ENCODE peak calls at places on chromosomes 4 and X, in seven cellular contexts. One of them, this sample, is unnamed.
A peak's percentile ranks its signal among the peaks of the same experiment; 100 is the strongest.

GRCh38 chr4:170591076-170591475 is 501.3 kb upstream of the AADAT start:
- DNase-seq in fibroblast of gingiva: no peak
- DNase-seq in fibroblast of lung: no peak
- DNase-seq in A549: no peak
- DNase-seq in stimulated activated effector memory CD8-positive, alpha-beta T cell treated with anti-CD3 and anti-CD28 coated beads, Interleukin-12 subunit alpha, Interleukin-12 subunit beta, amount 100 ng/mL, for 72 hours: no peak
- DNase-seq in naive thymus-derived CD8-positive, alpha-beta T cell: no peak
- DNase-seq in NCI-H1417: no peak
- DNase-seq in this sample: no peak

GRCh38 chrX:112851806-112852205 is 11.2 kb upstream of the AMOT start:
- DNase-seq in fibroblast of gingiva: peak; percentile 71
- DNase-seq in fibroblast of lung: peak; percentile 47
- DNase-seq in A549: no peak
- DNase-seq in stimulated activated effector memory CD8-positive, alpha-beta T cell treated with anti-CD3 and anti-CD28 coated beads, Interleukin-12 subunit alpha, Interleukin-12 subunit beta, amount 100 ng/mL, for 72 hours: no peak
- DNase-seq in naive thymus-derived CD8-positive, alpha-beta T cell: no peak
- DNase-seq in NCI-H1417: peak; percentile 23
- DNase-seq in this sample: no peak

GRCh38 chr4:101232074-101232776 is 115.1 kb downstream of the PPP3CA start:
- DNase-seq in fibroblast of gingiva: peak; percentile 84
- DNase-seq in fibroblast of lung: peak; percentile 83
- DNase-seq in A549: peak; percentile 67
- DNase-seq in stimulated activated effector memory CD8-positive, alpha-beta T cell treated with anti-CD3 and anti-CD28 coated beads, Interleukin-12 subunit alpha, Interleukin-12 subunit beta, amount 100 ng/mL, for 72 hours: no peak
- DNase-seq in naive thymus-derived CD8-positive, alpha-beta T cell: no peak
- DNase-seq in NCI-H1417: no peak
- DNase-seq in this sample: peak; percentile 48

GRCh38 chr4:1400191-1400805 is 5.9 kb downstream of the NKX1-1 start:
- DNase-seq in fibroblast of gingiva: no peak
- DNase-seq in fibroblast of lung: no peak
- DNase-seq in A549: no peak
- DNase-seq in stimulated activated effector memory CD8-positive, alpha-beta T cell treated with anti-CD3 and anti-CD28 coated beads, Interleukin-12 subunit alpha, Interleukin-12 subunit beta, amount 100 ng/mL, for 72 hours: no peak
- DNase-seq in naive thymus-derived CD8-positive, alpha-beta T cell: no peak
- DNase-seq in NCI-H1417: no peak
- DNase-seq in this sample: no peak

GRCh38 chrX:133985164-133986007 is at the start of gene GPC3:
- DNase-seq in fibroblast of gingiva: no peak
- DNase-seq in fibroblast of lung: peak; percentile 33
- DNase-seq in A549: peak; percentile 16
- DNase-seq in stimulated activated effector memory CD8-positive, alpha-beta T cell treated with anti-CD3 and anti-CD28 coated beads, Interleukin-12 subunit alpha, Interleukin-12 subunit beta, amount 100 ng/mL, for 72 hours: no peak
- DNase-seq in naive thymus-derived CD8-positive, alpha-beta T cell: peak; percentile 16
- DNase-seq in NCI-H1417: peak; percentile 9
- DNase-seq in this sample: peak; percentile 21

GRCh38 chrX:103954259-103954658 is 8.2 kb upstream of the TMSB15B start:
- DNase-seq in fibroblast of gingiva: no peak
- DNase-seq in fibroblast of lung: no peak
- DNase-seq in A549: no peak
- DNase-seq in stimulated activated effector memory CD8-positive, alpha-beta T cell treated with anti-CD3 and anti-CD28 coated beads, Interleukin-12 subunit alpha, Interleukin-12 subunit beta, amount 100 ng/mL, for 72 hours: no peak
- DNase-seq in naive thymus-derived CD8-positive, alpha-beta T cell: no peak
- DNase-seq in NCI-H1417: no peak
- DNase-seq in this sample: no peak

GRCh38 chrX:132044953-132045352 is 21.9 kb downstream of the STK26 start:
- DNase-seq in fibroblast of gingiva: no peak
- DNase-seq in fibroblast of lung: no peak
- DNase-seq in A549: no peak
- DNase-seq in stimulated activated effector memory CD8-positive, alpha-beta T cell treated with anti-CD3 and anti-CD28 coated beads, Interleukin-12 subunit alpha, Interleukin-12 subunit beta, amount 100 ng/mL, for 72 hours: no peak
- DNase-seq in naive thymus-derived CD8-positive, alpha-beta T cell: no peak
- DNase-seq in NCI-H1417: no peak
- DNase-seq in this sample: no peak

GRCh38 chrX:37745354-37745753 is 34.5 kb upstream of the CYBB start:
- DNase-seq in fibroblast of gingiva: peak; percentile 48
- DNase-seq in fibroblast of lung: peak; percentile 70
- DNase-seq in A549: peak; percentile 65
- DNase-seq in stimulated activated effector memory CD8-positive, alpha-beta T cell treated with anti-CD3 and anti-CD28 coated beads, Interleukin-12 subunit alpha, Interleukin-12 subunit beta, amount 100 ng/mL, for 72 hours: peak; percentile 69
- DNase-seq in naive thymus-derived CD8-positive, alpha-beta T cell: peak; percentile 65
- DNase-seq in NCI-H1417: peak; percentile 48
- DNase-seq in this sample: peak; percentile 62

GRCh38 chr4:139488442-139488841 is 34.5 kb downstream of the RAB33B start:
- DNase-seq in fibroblast of gingiva: no peak
- DNase-seq in fibroblast of lung: no peak
- DNase-seq in A549: no peak
- DNase-seq in stimulated activated effector memory CD8-positive, alpha-beta T cell treated with anti-CD3 and anti-CD28 coated beads, Interleukin-12 subunit alpha, Interleukin-12 subunit beta, amount 100 ng/mL, for 72 hours: no peak
- DNase-seq in naive thymus-derived CD8-positive, alpha-beta T cell: no peak
- DNase-seq in NCI-H1417: no peak
- DNase-seq in this sample: no peak

GRCh38 chrX:48508400-48509244 is at the start of gene PORCN:
- DNase-seq in fibroblast of gingiva: peak; percentile 55
- DNase-seq in fibroblast of lung: peak; percentile 53
- DNase-seq in A549: peak; percentile 58
- DNase-seq in stimulated activated effector memory CD8-positive, alpha-beta T cell treated with anti-CD3 and anti-CD28 coated beads, Interleukin-12 subunit alpha, Interleukin-12 subunit beta, amount 100 ng/mL, for 72 hours: peak; percentile 82
- DNase-seq in naive thymus-derived CD8-positive, alpha-beta T cell: peak; percentile 61
- DNase-seq in NCI-H1417: peak; percentile 42
- DNase-seq in this sample: peak; percentile 84